ENCODE peak calls at places on chromosome 4, in eight cellular contexts. One of them, this sample, is unnamed. For H3K9me3, the result is how much of the 10 kb centered on the place peaks cover.

GRCh38 chr4:37793562-37793961 is 32.9 kb upstream of the PGM2 start:
- DNase-seq in SK-N-SH: no peak
- DNase-seq in HepG2: peak
- DNase-seq in left ventricle myocardium inferior: no peak
- DNase-seq in GM23248: peak
- DNase-seq in CD4-positive, alpha-beta memory T cell: peak
- DNase-seq in breast epithelium: no peak
- DNase-seq in BE2C: peak
- DNase-seq in this sample: no peak

GRCh38 chr4:96093057-96093456 is 253.2 kb downstream of the PDHA2 start:
- DNase-seq in left ventricle myocardium inferior: no peak
- DNase-seq in BE2C: no peak
- DNase-seq in HepG2: no peak
- DNase-seq in CD4-positive, alpha-beta memory T cell: no peak
- DNase-seq in SK-N-SH: no peak
- DNase-seq in GM23248: no peak
- DNase-seq in breast epithelium: no peak
- DNase-seq in this sample: no peak

GRCh38 chr4:98627883-98628282 is 30.5 kb downstream of the TSPAN5 start:
- DNase-seq in left ventricle myocardium inferior: no peak
- DNase-seq in BE2C: no peak
- DNase-seq in CD4-positive, alpha-beta memory T cell: no peak
- DNase-seq in GM23248: peak
- DNase-seq in breast epithelium: no peak
- DNase-seq in SK-N-SH: no peak
- DNase-seq in HepG2: no peak
- DNase-seq in this sample: no peak

GRCh38 chr4:185534850-185535761 is at the start of gene PDLIM3:
- DNase-seq in BE2C: peak
- DNase-seq in HepG2: peak
- DNase-seq in left ventricle myocardium inferior: peak
- DNase-seq in SK-N-SH: peak
- DNase-seq in breast epithelium: peak
- DNase-seq in CD4-positive, alpha-beta memory T cell: no peak
- DNase-seq in GM23248: peak
- DNase-seq in this sample: peak

GRCh38 chr4:73836373-73837269 is at the start of gene CXCL6:
- DNase-seq in HepG2: no peak
- DNase-seq in CD4-positive, alpha-beta memory T cell: no peak
- DNase-seq in SK-N-SH: no peak
- DNase-seq in GM23248: peak
- DNase-seq in breast epithelium: no peak
- DNase-seq in BE2C: peak
- DNase-seq in left ventricle myocardium inferior: peak
- DNase-seq in this sample: no peak

GRCh38 chr4:158934996-158935669 is 166.3 kb downstream of the FNIP2 start:
- DNase-seq in GM23248: peak
- DNase-seq in BE2C: no peak
- DNase-seq in left ventricle myocardium inferior: no peak
- DNase-seq in breast epithelium: no peak
- DNase-seq in HepG2: no peak
- DNase-seq in SK-N-SH: no peak
- DNase-seq in CD4-positive, alpha-beta memory T cell: no peak
- DNase-seq in this sample: no peak

GRCh38 chr4:98260047-98260578 is 1.1 kb upstream of the RAP1GDS1 start:
- DNase-seq in GM23248: no peak
- DNase-seq in BE2C: peak
- DNase-seq in left ventricle myocardium inferior: peak
- DNase-seq in HepG2: peak
- DNase-seq in CD4-positive, alpha-beta memory T cell: peak
- DNase-seq in breast epithelium: peak
- DNase-seq in SK-N-SH: peak
- DNase-seq in this sample: peak

GRCh38 chr4:64465263-64465662 is 56.0 kb upstream of the TECRL start:
- DNase-seq in GM23248: no peak
- DNase-seq in SK-N-SH: no peak
- DNase-seq in BE2C: no peak
- DNase-seq in CD4-positive, alpha-beta memory T cell: no peak
- DNase-seq in left ventricle myocardium inferior: no peak
- DNase-seq in HepG2: no peak
- DNase-seq in breast epithelium: no peak
- DNase-seq in this sample: no peak

GRCh38 chr4:186010821-186011220 is 58.1 kb upstream of the TLR3 start:
- DNase-seq in GM23248: no peak
- DNase-seq in CD4-positive, alpha-beta memory T cell: no peak
- DNase-seq in SK-N-SH: no peak
- DNase-seq in breast epithelium: no peak
- DNase-seq in HepG2: no peak
- DNase-seq in left ventricle myocardium inferior: no peak
- DNase-seq in BE2C: no peak
- DNase-seq in this sample: no peak

GRCh38 chr4:40845136-40845910 is 95.6 kb downstream of the NSUN7 start:
- DNase-seq in SK-N-SH: no peak
- DNase-seq in GM23248: no peak
- DNase-seq in CD4-positive, alpha-beta memory T cell: no peak
- DNase-seq in HepG2: no peak
- DNase-seq in left ventricle myocardium inferior: no peak
- DNase-seq in breast epithelium: no peak
- DNase-seq in BE2C: no peak
- DNase-seq in this sample: no peak

GRCh38 chr4:93303440-93303839 is 525.1 kb upstream of the ATOH1 start:
- DNase-seq in HepG2: no peak
- DNase-seq in BE2C: no peak
- DNase-seq in GM23248: no peak
- DNase-seq in SK-N-SH: no peak
- DNase-seq in CD4-positive, alpha-beta memory T cell: no peak
- DNase-seq in breast epithelium: no peak
- DNase-seq in left ventricle myocardium inferior: no peak
- DNase-seq in this sample: no peak

GRCh38 chr4:76614589-76614988 is 179.6 kb downstream of the SHROOM3 start:
- DNase-seq in breast epithelium: no peak
- DNase-seq in SK-N-SH: no peak
- DNase-seq in GM23248: peak
- DNase-seq in BE2C: no peak
- DNase-seq in left ventricle myocardium inferior: no peak
- DNase-seq in HepG2: no peak
- DNase-seq in CD4-positive, alpha-beta memory T cell: no peak
- DNase-seq in this sample: no peak

GRCh38 chr4:109559625-109559982 is 442 bp upstream of the MCUB start:
- DNase-seq in BE2C: no peak
- DNase-seq in breast epithelium: no peak
- DNase-seq in left ventricle myocardium inferior: peak
- DNase-seq in GM23248: peak
- DNase-seq in SK-N-SH: peak
- DNase-seq in HepG2: no peak
- DNase-seq in CD4-positive, alpha-beta memory T cell: no peak
- DNase-seq in this sample: peak

GRCh38 chr4:76624271-76624681 is 189.2 kb downstream of the SHROOM3 start:
- DNase-seq in CD4-positive, alpha-beta memory T cell: no peak
- DNase-seq in SK-N-SH: no peak
- DNase-seq in GM23248: peak
- DNase-seq in left ventricle myocardium inferior: no peak
- DNase-seq in BE2C: no peak
- DNase-seq in HepG2: no peak
- DNase-seq in breast epithelium: peak
- DNase-seq in this sample: peak

GRCh38 chr4:102546635-102547034 is 45.5 kb downstream of the NFKB1 start:
- DNase-seq in left ventricle myocardium inferior: no peak
- DNase-seq in HepG2: no peak
- DNase-seq in SK-N-SH: no peak
- DNase-seq in breast epithelium: no peak
- DNase-seq in GM23248: no peak
- DNase-seq in BE2C: no peak
- DNase-seq in CD4-positive, alpha-beta memory T cell: no peak
- DNase-seq in this sample: no peak

GRCh38 chr4:25367004-25367621 is 9.9 kb upstream of the ANAPC4 start:
- DNase-seq in SK-N-SH: peak
- DNase-seq in HepG2: no peak
- DNase-seq in GM23248: peak
- DNase-seq in CD4-positive, alpha-beta memory T cell: peak
- DNase-seq in left ventricle myocardium inferior: no peak
- DNase-seq in breast epithelium: no peak
- DNase-seq in BE2C: no peak
- DNase-seq in this sample: no peak

DNA sequence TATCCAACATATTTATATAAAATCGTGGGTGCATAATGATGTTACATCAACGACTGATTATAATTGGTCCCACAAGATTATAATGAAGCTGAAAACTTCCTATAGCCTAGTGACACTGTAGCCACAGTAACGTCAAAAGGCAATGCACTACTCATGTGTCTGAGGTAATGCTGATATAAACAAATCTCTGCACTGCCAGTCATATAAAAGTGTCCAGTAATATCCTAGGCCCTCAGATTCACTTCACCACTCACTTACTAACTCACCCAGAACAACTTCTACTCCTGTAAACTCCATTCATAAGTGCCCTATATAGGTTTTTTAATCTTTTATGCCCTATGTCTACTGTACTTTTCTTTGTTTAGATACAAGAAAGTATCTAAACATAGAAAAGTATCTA is 18.8 kb downstream of the FRYL start:
- DNase-seq in CD4-positive, alpha-beta memory T cell: no peak
- DNase-seq in HepG2: no peak
- DNase-seq in breast epithelium: no peak
- DNase-seq in BE2C: no peak
- DNase-seq in SK-N-SH: no peak
- DNase-seq in left ventricle myocardium inferior: no peak
- DNase-seq in GM23248: no peak
- DNase-seq in this sample: no peak
- H3K9me3 ChIP-seq in CD4-positive, alpha-beta memory T cell: under half
- H3K9me3 ChIP-seq in HepG2: under half
- H3K9me3 ChIP-seq in breast epithelium: under half
- H3K9me3 ChIP-seq in BE2C: under half
- H3K9me3 ChIP-seq in SK-N-SH: under half
- H3K9me3 ChIP-seq in left ventricle myocardium inferior: under half
- H3K9me3 ChIP-seq in GM23248: under half
- H3K9me3 ChIP-seq in this sample: under half

DNA sequence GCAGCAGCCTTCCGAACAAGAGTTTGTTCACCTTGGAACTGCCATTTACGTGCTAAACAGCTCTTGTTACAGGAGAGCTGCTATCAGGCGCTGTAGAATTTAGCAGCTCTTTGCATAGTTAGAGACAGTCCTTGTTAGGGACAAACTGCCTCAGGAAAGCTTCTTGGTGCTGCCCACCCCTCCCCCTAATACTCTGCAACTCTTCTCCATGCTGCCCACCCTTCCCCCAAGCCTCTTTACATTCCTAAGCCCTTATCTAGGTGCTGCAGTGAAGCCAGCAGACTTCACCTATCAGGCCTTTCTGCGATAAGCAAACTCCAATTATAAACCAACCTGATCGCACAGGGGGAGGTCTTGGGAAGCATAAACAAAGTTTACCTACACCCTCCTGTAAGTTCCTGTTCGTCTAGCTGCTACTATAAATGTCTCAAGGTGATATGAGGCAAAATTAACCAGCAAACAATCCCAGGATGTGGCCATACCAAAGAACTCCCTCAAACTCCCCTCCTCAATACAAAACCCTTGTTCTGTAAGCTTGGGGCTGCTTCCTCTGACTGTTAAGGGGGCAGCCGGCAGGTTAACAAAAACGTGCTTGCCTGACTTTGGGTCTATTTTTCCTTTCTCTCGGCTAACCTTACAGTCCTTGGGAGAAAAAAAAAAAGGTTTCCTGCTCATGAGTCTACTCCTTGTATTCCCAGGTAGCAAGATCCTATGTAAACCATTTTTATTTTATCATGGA is 74.0 kb upstream of the GC start:
- DNase-seq in CD4-positive, alpha-beta memory T cell: no peak
- DNase-seq in left ventricle myocardium inferior: no peak
- DNase-seq in breast epithelium: no peak
- DNase-seq in GM23248: no peak
- DNase-seq in BE2C: no peak
- DNase-seq in HepG2: no peak
- DNase-seq in SK-N-SH: no peak
- DNase-seq in this sample: no peak
- H3K9me3 ChIP-seq in CD4-positive, alpha-beta memory T cell: under half
- H3K9me3 ChIP-seq in left ventricle myocardium inferior: under half
- H3K9me3 ChIP-seq in breast epithelium: under half
- H3K9me3 ChIP-seq in GM23248: under half
- H3K9me3 ChIP-seq in BE2C: under half
- H3K9me3 ChIP-seq in HepG2: half or more
- H3K9me3 ChIP-seq in SK-N-SH: under half
- H3K9me3 ChIP-seq in this sample: under half

DNA sequence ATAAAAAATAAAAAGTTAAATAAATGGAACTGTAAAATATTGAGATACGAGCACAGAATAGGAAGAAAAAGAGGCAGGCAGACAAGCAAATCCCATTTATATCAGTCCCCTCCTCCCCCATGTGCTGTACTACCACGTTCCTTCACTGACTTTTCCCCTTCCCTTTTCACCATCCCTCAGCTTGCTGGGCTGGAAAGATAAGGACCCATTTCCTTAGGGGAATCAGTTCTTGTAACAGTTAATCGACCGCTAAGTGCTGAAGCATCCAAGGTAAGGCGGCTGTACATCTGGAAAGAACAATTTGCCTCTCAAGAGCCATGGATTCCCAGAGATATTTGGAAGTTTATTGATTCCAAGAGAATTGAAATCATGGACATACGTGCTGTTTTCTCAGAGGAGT is 1687.9 kb downstream of the STIM2 start:
- DNase-seq in SK-N-SH: no peak
- DNase-seq in breast epithelium: no peak
- DNase-seq in GM23248: no peak
- DNase-seq in HepG2: no peak
- DNase-seq in left ventricle myocardium inferior: no peak
- DNase-seq in BE2C: no peak
- DNase-seq in CD4-positive, alpha-beta memory T cell: no peak
- DNase-seq in this sample: no peak
- H3K9me3 ChIP-seq in SK-N-SH: under half
- H3K9me3 ChIP-seq in breast epithelium: under half
- H3K9me3 ChIP-seq in GM23248: under half
- H3K9me3 ChIP-seq in HepG2: half or more
- H3K9me3 ChIP-seq in left ventricle myocardium inferior: under half
- H3K9me3 ChIP-seq in BE2C: under half
- H3K9me3 ChIP-seq in CD4-positive, alpha-beta memory T cell: under half
- H3K9me3 ChIP-seq in this sample: under half

GRCh38 chr4:4787421-4787820 is 72.0 kb upstream of the MSX1 start:
- DNase-seq in left ventricle myocardium inferior: no peak
- DNase-seq in HepG2: no peak
- DNase-seq in CD4-positive, alpha-beta memory T cell: no peak
- DNase-seq in SK-N-SH: no peak
- DNase-seq in BE2C: no peak
- DNase-seq in GM23248: no peak
- DNase-seq in breast epithelium: no peak
- DNase-seq in this sample: no peak

GRCh38 chr4:4783847-4784246 is 75.6 kb upstream of the MSX1 start:
- DNase-seq in BE2C: no peak
- DNase-seq in left ventricle myocardium inferior: no peak
- DNase-seq in CD4-positive, alpha-beta memory T cell: no peak
- DNase-seq in SK-N-SH: no peak
- DNase-seq in breast epithelium: no peak
- DNase-seq in HepG2: no peak
- DNase-seq in GM23248: no peak
- DNase-seq in this sample: no peak

GRCh38 chr4:4782969-4783368 is 76.5 kb upstream of the MSX1 start:
- DNase-seq in breast epithelium: no peak
- DNase-seq in SK-N-SH: no peak
- DNase-seq in GM23248: peak
- DNase-seq in BE2C: no peak
- DNase-seq in CD4-positive, alpha-beta memory T cell: no peak
- DNase-seq in HepG2: no peak
- DNase-seq in left ventricle myocardium inferior: no peak
- DNase-seq in this sample: no peak

GRCh38 chr4:4781936-4782754 is 77.3 kb upstream of the MSX1 start:
- DNase-seq in SK-N-SH: peak
- DNase-seq in CD4-positive, alpha-beta memory T cell: no peak
- DNase-seq in BE2C: no peak
- DNase-seq in HepG2: no peak
- DNase-seq in breast epithelium: no peak
- DNase-seq in left ventricle myocardium inferior: no peak
- DNase-seq in GM23248: peak
- DNase-seq in this sample: no peak

GRCh38 chr4:4784379-4784778 is 75.1 kb upstream of the MSX1 start:
- DNase-seq in left ventricle myocardium inferior: no peak
- DNase-seq in HepG2: no peak
- DNase-seq in GM23248: no peak
- DNase-seq in SK-N-SH: peak
- DNase-seq in CD4-positive, alpha-beta memory T cell: no peak
- DNase-seq in breast epithelium: no peak
- DNase-seq in BE2C: peak
- DNase-seq in this sample: no peak
- H3K9me3 ChIP-seq in left ventricle myocardium inferior: under half
- H3K9me3 ChIP-seq in HepG2: under half
- H3K9me3 ChIP-seq in GM23248: under half
- H3K9me3 ChIP-seq in SK-N-SH: under half
- H3K9me3 ChIP-seq in CD4-positive, alpha-beta memory T cell: under half
- H3K9me3 ChIP-seq in breast epithelium: under half
- H3K9me3 ChIP-seq in BE2C: under half
- H3K9me3 ChIP-seq in this sample: under half

This sample was measured in tibial artery.